ENCODE peak calls at places on chromosomes 11 and 22, in ten cellular contexts. One of them, this sample, is unnamed.
A peak's percentile ranks its signal among the peaks of the same experiment; 100 is the strongest.

GRCh38 chr22:45441158-45441557 is 27.7 kb downstream of the RIBC2 start:
- DNase-seq in lower leg skin: peak; percentile 90
- DNase-seq in MCF 10A: peak; percentile 68
- DNase-seq in fibroblast of lung: peak; percentile 78
- DNase-seq in thyroid gland: peak; percentile 81
- DNase-seq in right lobe of liver: peak; percentile 59
- DNase-seq in stomach: peak; percentile 35
- DNase-seq in mammary epithelial cell: peak; percentile 46
- DNase-seq in type B pancreatic cell: no peak
- DNase-seq in heart right ventricle: peak; percentile 44
- DNase-seq in this sample: peak; percentile 94

GRCh38 chr22:29702931-29703594 is 16.7 kb upstream of the CABP7 start:
- DNase-seq in type B pancreatic cell: no peak
- DNase-seq in lower leg skin: no peak
- DNase-seq in heart right ventricle: peak; percentile 44
- DNase-seq in stomach: no peak
- DNase-seq in MCF 10A: no peak
- DNase-seq in right lobe of liver: no peak
- DNase-seq in mammary epithelial cell: no peak
- DNase-seq in fibroblast of lung: no peak
- DNase-seq in thyroid gland: peak; percentile 84
- DNase-seq in this sample: peak; percentile 73

GRCh38 chr11:110921742-110922200 is 209.5 kb upstream of the ARHGAP20 start:
- DNase-seq in MCF 10A: peak; percentile 72
- DNase-seq in lower leg skin: peak; percentile 86
- DNase-seq in type B pancreatic cell: no peak
- DNase-seq in stomach: peak; percentile 37
- DNase-seq in fibroblast of lung: peak; percentile 62
- DNase-seq in heart right ventricle: no peak
- DNase-seq in right lobe of liver: no peak
- DNase-seq in mammary epithelial cell: no peak
- DNase-seq in thyroid gland: peak; percentile 96
- DNase-seq in this sample: no peak

GRCh38 chr22:35991168-35991567 is 37.5 kb downstream of the RBFOX2 start:
- DNase-seq in right lobe of liver: no peak
- DNase-seq in stomach: no peak
- DNase-seq in thyroid gland: no peak
- DNase-seq in MCF 10A: no peak
- DNase-seq in mammary epithelial cell: no peak
- DNase-seq in fibroblast of lung: peak; percentile 88
- DNase-seq in lower leg skin: no peak
- DNase-seq in heart right ventricle: no peak
- DNase-seq in type B pancreatic cell: no peak
- DNase-seq in this sample: no peak

GRCh38 chr11:47617417-47617809 is 23.2 kb upstream of the C1QTNF4 start:
- DNase-seq in lower leg skin: no peak
- DNase-seq in fibroblast of lung: peak; percentile 82
- DNase-seq in thyroid gland: no peak
- DNase-seq in MCF 10A: peak; percentile 25
- DNase-seq in mammary epithelial cell: no peak
- DNase-seq in right lobe of liver: no peak
- DNase-seq in stomach: no peak
- DNase-seq in type B pancreatic cell: no peak
- DNase-seq in heart right ventricle: no peak
- DNase-seq in this sample: no peak

GRCh38 chr11:128021304-128022006 is 565.9 kb downstream of the ETS1 start:
- DNase-seq in right lobe of liver: peak; percentile 91
- DNase-seq in fibroblast of lung: peak; percentile 31
- DNase-seq in type B pancreatic cell: no peak
- DNase-seq in MCF 10A: peak; percentile 28
- DNase-seq in thyroid gland: no peak
- DNase-seq in lower leg skin: no peak
- DNase-seq in heart right ventricle: no peak
- DNase-seq in mammary epithelial cell: no peak
- DNase-seq in stomach: no peak
- DNase-seq in this sample: no peak

GRCh38 chr11:13486926-13487660 is 8.7 kb downstream of the PTH start:
- DNase-seq in thyroid gland: peak; percentile 69
- DNase-seq in mammary epithelial cell: no peak
- DNase-seq in right lobe of liver: peak; percentile 70
- DNase-seq in fibroblast of lung: peak; percentile 9
- DNase-seq in type B pancreatic cell: no peak
- DNase-seq in MCF 10A: no peak
- DNase-seq in stomach: peak; percentile 52
- DNase-seq in heart right ventricle: peak; percentile 72
- DNase-seq in lower leg skin: no peak
- DNase-seq in this sample: no peak

GRCh38 chr11:102640946-102641345 is 15.8 kb upstream of the MMP20 start:
- DNase-seq in heart right ventricle: no peak
- DNase-seq in thyroid gland: no peak
- DNase-seq in MCF 10A: no peak
- DNase-seq in lower leg skin: no peak
- DNase-seq in mammary epithelial cell: no peak
- DNase-seq in stomach: no peak
- DNase-seq in fibroblast of lung: no peak
- DNase-seq in type B pancreatic cell: no peak
- DNase-seq in right lobe of liver: peak; percentile 73
- DNase-seq in this sample: peak; percentile 34

GRCh38 chr11:104001474-104001873 is 35.0 kb upstream of the DDI1 start:
- DNase-seq in fibroblast of lung: peak; percentile 58
- DNase-seq in lower leg skin: no peak
- DNase-seq in stomach: no peak
- DNase-seq in thyroid gland: no peak
- DNase-seq in mammary epithelial cell: no peak
- DNase-seq in heart right ventricle: no peak
- DNase-seq in right lobe of liver: no peak
- DNase-seq in type B pancreatic cell: no peak
- DNase-seq in MCF 10A: peak; percentile 37
- DNase-seq in this sample: no peak

GRCh38 chr11:2891901-2892214 is 6.3 kb upstream of the CDKN1C start:
- DNase-seq in thyroid gland: peak; percentile 57
- DNase-seq in stomach: peak; percentile 82
- DNase-seq in type B pancreatic cell: no peak
- DNase-seq in lower leg skin: no peak
- DNase-seq in mammary epithelial cell: no peak
- DNase-seq in MCF 10A: peak; percentile 59
- DNase-seq in fibroblast of lung: no peak
- DNase-seq in right lobe of liver: peak; percentile 87
- DNase-seq in heart right ventricle: peak; percentile 56
- DNase-seq in this sample: peak; percentile 98

GRCh38 chr11:68661697-68662603 is 22.4 kb upstream of the GAL start:
- DNase-seq in type B pancreatic cell: no peak
- DNase-seq in fibroblast of lung: peak; percentile 47
- DNase-seq in stomach: no peak
- DNase-seq in mammary epithelial cell: no peak
- DNase-seq in MCF 10A: no peak
- DNase-seq in thyroid gland: no peak
- DNase-seq in heart right ventricle: no peak
- DNase-seq in right lobe of liver: no peak
- DNase-seq in lower leg skin: no peak
- DNase-seq in this sample: peak; percentile 67

GRCh38 chr11:75311858-75312288 is 39.6 kb downstream of the ARRB1 start:
- DNase-seq in MCF 10A: peak; percentile 16
- DNase-seq in thyroid gland: peak; percentile 16
- DNase-seq in lower leg skin: peak; percentile 94
- DNase-seq in heart right ventricle: peak; percentile 83
- DNase-seq in mammary epithelial cell: no peak
- DNase-seq in fibroblast of lung: peak; percentile 31
- DNase-seq in right lobe of liver: no peak
- DNase-seq in stomach: peak; percentile 67
- DNase-seq in type B pancreatic cell: no peak
- DNase-seq in this sample: peak; percentile 99

GRCh38 chr11:9787981-9788521 is 124.2 kb downstream of the SWAP70 start:
- DNase-seq in type B pancreatic cell: no peak
- DNase-seq in stomach: no peak
- DNase-seq in thyroid gland: peak; percentile 63
- DNase-seq in right lobe of liver: no peak
- DNase-seq in lower leg skin: no peak
- DNase-seq in fibroblast of lung: peak; percentile 89
- DNase-seq in MCF 10A: no peak
- DNase-seq in mammary epithelial cell: peak; percentile 38
- DNase-seq in heart right ventricle: no peak
- DNase-seq in this sample: peak; percentile 90

GRCh38 chr22:30094804-30095203 is 14.5 kb downstream of the HORMAD2 start:
- DNase-seq in right lobe of liver: no peak
- DNase-seq in MCF 10A: no peak
- DNase-seq in lower leg skin: no peak
- DNase-seq in fibroblast of lung: no peak
- DNase-seq in mammary epithelial cell: no peak
- DNase-seq in thyroid gland: no peak
- DNase-seq in type B pancreatic cell: no peak
- DNase-seq in stomach: no peak
- DNase-seq in heart right ventricle: no peak
- DNase-seq in this sample: no peak

GRCh38 chr11:129705341-129705740 is 110.3 kb upstream of the TMEM45B start:
- DNase-seq in MCF 10A: no peak
- DNase-seq in thyroid gland: no peak
- DNase-seq in right lobe of liver: no peak
- DNase-seq in lower leg skin: peak; percentile 68
- DNase-seq in fibroblast of lung: no peak
- DNase-seq in stomach: peak; percentile 46
- DNase-seq in heart right ventricle: no peak
- DNase-seq in mammary epithelial cell: peak; percentile 61
- DNase-seq in type B pancreatic cell: no peak
- DNase-seq in this sample: no peak

GRCh38 chr11:6655790-6656580 is at the start of gene DCHS1:
- DNase-seq in lower leg skin: no peak
- DNase-seq in heart right ventricle: peak; percentile 54
- DNase-seq in type B pancreatic cell: peak; percentile 80
- DNase-seq in thyroid gland: no peak
- DNase-seq in mammary epithelial cell: no peak
- DNase-seq in MCF 10A: no peak
- DNase-seq in stomach: no peak
- DNase-seq in fibroblast of lung: no peak
- DNase-seq in right lobe of liver: no peak
- DNase-seq in this sample: no peak

GRCh38 chr11:125489166-125489565 is 6.9 kb downstream of the FEZ1 start:
- DNase-seq in heart right ventricle: no peak
- DNase-seq in type B pancreatic cell: no peak
- DNase-seq in thyroid gland: no peak
- DNase-seq in mammary epithelial cell: no peak
- DNase-seq in right lobe of liver: no peak
- DNase-seq in fibroblast of lung: no peak
- DNase-seq in stomach: no peak
- DNase-seq in lower leg skin: no peak
- DNase-seq in MCF 10A: no peak
- DNase-seq in this sample: no peak

GRCh38 chr22:21766933-21767462 is 31.4 kb upstream of the YPEL1 start:
- DNase-seq in MCF 10A: no peak
- DNase-seq in heart right ventricle: no peak
- DNase-seq in type B pancreatic cell: no peak
- DNase-seq in lower leg skin: no peak
- DNase-seq in right lobe of liver: no peak
- DNase-seq in fibroblast of lung: no peak
- DNase-seq in stomach: peak; percentile 29
- DNase-seq in mammary epithelial cell: no peak
- DNase-seq in thyroid gland: peak; percentile 7
- DNase-seq in this sample: no peak
- TF ChIP-seq CTCF in MCF 10A: no peak
- TF ChIP-seq CTCF in heart right ventricle: no peak
- TF ChIP-seq CTCF in type B pancreatic cell: no peak
- TF ChIP-seq CTCF in lower leg skin: no peak
- TF ChIP-seq CTCF in right lobe of liver: no peak
- TF ChIP-seq CTCF in fibroblast of lung: no peak
- TF ChIP-seq CTCF in stomach: no peak
- TF ChIP-seq CTCF in mammary epithelial cell: no peak
- TF ChIP-seq CTCF in thyroid gland: no peak
- TF ChIP-seq CTCF in this sample: no peak

GRCh38 chr11:32713496-32713895 is 81.0 kb downstream of the CCDC73 start:
- DNase-seq in type B pancreatic cell: no peak
- DNase-seq in right lobe of liver: no peak
- DNase-seq in MCF 10A: peak; percentile 8
- DNase-seq in mammary epithelial cell: no peak
- DNase-seq in stomach: no peak
- DNase-seq in lower leg skin: no peak
- DNase-seq in heart right ventricle: no peak
- DNase-seq in thyroid gland: no peak
- DNase-seq in fibroblast of lung: peak; percentile 20
- DNase-seq in this sample: no peak
- TF ChIP-seq CTCF in type B pancreatic cell: peak; percentile 64
- TF ChIP-seq CTCF in right lobe of liver: peak; percentile 27
- TF ChIP-seq CTCF in MCF 10A: peak; percentile 36
- TF ChIP-seq CTCF in mammary epithelial cell: peak; percentile 31
- TF ChIP-seq CTCF in stomach: no peak
- TF ChIP-seq CTCF in lower leg skin: no peak
- TF ChIP-seq CTCF in heart right ventricle: no peak
- TF ChIP-seq CTCF in thyroid gland: peak; percentile 13
- TF ChIP-seq CTCF in fibroblast of lung: peak; percentile 28
- TF ChIP-seq CTCF in this sample: peak; percentile 30

GRCh38 chr11:60945295-60945667 is 6.7 kb downstream of the SLC15A3 start:
- DNase-seq in stomach: no peak
- DNase-seq in lower leg skin: no peak
- DNase-seq in MCF 10A: no peak
- DNase-seq in right lobe of liver: no peak
- DNase-seq in type B pancreatic cell: no peak
- DNase-seq in fibroblast of lung: no peak
- DNase-seq in thyroid gland: no peak
- DNase-seq in mammary epithelial cell: no peak
- DNase-seq in heart right ventricle: no peak
- DNase-seq in this sample: no peak
- TF ChIP-seq CTCF in stomach: no peak
- TF ChIP-seq CTCF in lower leg skin: no peak
- TF ChIP-seq CTCF in MCF 10A: no peak
- TF ChIP-seq CTCF in right lobe of liver: no peak
- TF ChIP-seq CTCF in type B pancreatic cell: no peak
- TF ChIP-seq CTCF in fibroblast of lung: no peak
- TF ChIP-seq CTCF in thyroid gland: no peak
- TF ChIP-seq CTCF in mammary epithelial cell: no peak
- TF ChIP-seq CTCF in heart right ventricle: no peak
- TF ChIP-seq CTCF in this sample: no peak

GRCh38 chr22:50014655-50015401 is 2.3 kb upstream of the IL17REL start:
- DNase-seq in thyroid gland: no peak
- DNase-seq in mammary epithelial cell: no peak
- DNase-seq in stomach: no peak
- DNase-seq in type B pancreatic cell: peak; percentile 69
- DNase-seq in MCF 10A: no peak
- DNase-seq in right lobe of liver: no peak
- DNase-seq in fibroblast of lung: no peak
- DNase-seq in lower leg skin: no peak
- DNase-seq in heart right ventricle: no peak
- DNase-seq in this sample: peak; percentile 65

GRCh38 chr22:50011447-50012200 is 941 bp downstream of the IL17REL start:
- DNase-seq in thyroid gland: no peak
- DNase-seq in lower leg skin: no peak
- DNase-seq in heart right ventricle: no peak
- DNase-seq in right lobe of liver: no peak
- DNase-seq in MCF 10A: no peak
- DNase-seq in mammary epithelial cell: no peak
- DNase-seq in type B pancreatic cell: no peak
- DNase-seq in fibroblast of lung: no peak
- DNase-seq in stomach: no peak
- DNase-seq in this sample: peak; percentile 89

GRCh38 chr22:50014053-50014501 is 1.5 kb upstream of the IL17REL start:
- DNase-seq in thyroid gland: no peak
- DNase-seq in fibroblast of lung: no peak
- DNase-seq in type B pancreatic cell: no peak
- DNase-seq in lower leg skin: no peak
- DNase-seq in stomach: no peak
- DNase-seq in heart right ventricle: no peak
- DNase-seq in MCF 10A: no peak
- DNase-seq in mammary epithelial cell: no peak
- DNase-seq in right lobe of liver: peak; percentile 23
- DNase-seq in this sample: peak; percentile 91

GRCh38 chr22:50010676-50011446 is 1.7 kb downstream of the IL17REL start:
- DNase-seq in type B pancreatic cell: no peak
- DNase-seq in heart right ventricle: no peak
- DNase-seq in stomach: no peak
- DNase-seq in fibroblast of lung: no peak
- DNase-seq in mammary epithelial cell: no peak
- DNase-seq in right lobe of liver: no peak
- DNase-seq in MCF 10A: no peak
- DNase-seq in lower leg skin: no peak
- DNase-seq in thyroid gland: no peak
- DNase-seq in this sample: peak; percentile 63

GRCh38 chr22:50012201-50013181 is at the start of gene IL17REL:
- DNase-seq in fibroblast of lung: peak; percentile 19
- DNase-seq in type B pancreatic cell: no peak
- DNase-seq in thyroid gland: no peak
- DNase-seq in right lobe of liver: no peak
- DNase-seq in heart right ventricle: no peak
- DNase-seq in stomach: peak; percentile 55
- DNase-seq in lower leg skin: no peak
- DNase-seq in MCF 10A: no peak
- DNase-seq in mammary epithelial cell: no peak
- DNase-seq in this sample: peak; percentile 97
- TF ChIP-seq CTCF in fibroblast of lung: peak; percentile 25
- TF ChIP-seq CTCF in type B pancreatic cell: no peak
- TF ChIP-seq CTCF in thyroid gland: no peak
- TF ChIP-seq CTCF in right lobe of liver: no peak
- TF ChIP-seq CTCF in heart right ventricle: no peak
- TF ChIP-seq CTCF in stomach: peak; percentile 16
- TF ChIP-seq CTCF in lower leg skin: no peak
- TF ChIP-seq CTCF in MCF 10A: no peak
- TF ChIP-seq CTCF in mammary epithelial cell: no peak
- TF ChIP-seq CTCF in this sample: peak; percentile 9

This sample was measured in osteoblast.